ENCODE peak calls at places on chromosomes 2 and 18, in seven cellular contexts. Z is GM23248, G is hepatocyte, H is HepG2, Q is aorta, W is AG04450, M is OCI-LY7. E is an unnamed sample. For H3K9me3, the result is how much of the 10 kb centered on the place peaks cover.

GRCh38 chr2:25335204-25335603 is 6.5 kb downstream of the DNMT3A start:
- DNase-seq in Z (no peak), G (no peak), H (no peak), Q (no peak), W (no peak), M (no peak), E (no peak)

GRCh38 chr2:127155901-127156300 is 48.9 kb upstream of the BIN1 start:
- DNase-seq in Z (peak), G (no peak), H (no peak), Q (no peak), W (no peak), M (no peak), E (peak)

GRCh38 chr2:78351208-78351607 is 674.3 kb upstream of the REG3G start:
- DNase-seq in Z (peak), G (peak), H (no peak), Q (no peak), W (no peak), M (peak), E (no peak)

GRCh38 chr2:240374085-240374907 is 61.2 kb upstream of the GPC1 start:
- DNase-seq in Z (peak), G (peak), H (peak), Q (peak), W (peak), M (no peak), E (peak)

GRCh38 chr18:24443870-24444269 is 16.6 kb upstream of the HRH4 start:
- DNase-seq in Z (no peak), G (no peak), H (no peak), Q (no peak), W (no peak), M (no peak), E (no peak)

GRCh38 chr2:200158586-200159365 is 147.7 kb upstream of the SPATS2L start:
- DNase-seq in Z (no peak), G (no peak), H (no peak), Q (no peak), W (no peak), M (no peak), E (no peak)

GRCh38 chr2:75605770-75606535 is 40.6 kb upstream of the MRPL19 start:
- DNase-seq in Z (peak), G (peak), H (peak), Q (no peak), W (peak), M (no peak), E (no peak)

GRCh38 chr18:52339891-52340371 is at the start of gene DCC:
- DNase-seq in Z (peak), G (peak), H (peak), Q (no peak), W (peak), M (no peak), E (no peak)

GRCh38 chr2:43737097-43737854 is 36.6 kb upstream of the DYNC2LI1 start:
- DNase-seq in Z (peak), G (peak), H (no peak), Q (peak), W (peak), M (no peak), E (peak)

GRCh38 chr18:22703883-22704626 is 229.1 kb upstream of the RBBP8 start:
- DNase-seq in Z (peak), G (peak), H (peak), Q (no peak), W (no peak), M (peak), E (no peak)

GRCh38 chr2:97950329-97951154 is 45.2 kb downstream of the TMEM131 start:
- DNase-seq in Z (peak), G (peak), H (no peak), Q (no peak), W (peak), M (no peak), E (no peak)

GRCh38 chr2:159557437-159558034 is 58.8 kb downstream of the BAZ2B start:
- DNase-seq in Z (peak), G (peak), H (peak), Q (no peak), W (no peak), M (peak), E (no peak)

GRCh38 chr2:170141865-170142264 is 36.1 kb upstream of the MYO3B start:
- DNase-seq in Z (no peak), G (no peak), H (no peak), Q (peak), W (no peak), M (no peak), E (no peak)

GRCh38 chr18:41871229-41872000 is 83.6 kb upstream of the PIK3C3 start:
- DNase-seq in Z (peak), G (no peak), H (no peak), Q (no peak), W (no peak), M (no peak), E (no peak)

GRCh38 chr2:144849612-144850011 is 329.7 kb upstream of the ZEB2 start:
- DNase-seq in Z (no peak), G (peak), H (no peak), Q (no peak), W (no peak), M (no peak), E (no peak)

GRCh38 chr18:57910817-57911216 is 107.7 kb upstream of the ATP8B1 start:
- DNase-seq in Z (no peak), G (no peak), H (no peak), Q (no peak), W (no peak), M (peak), E (no peak)

GRCh38 chr2:177275041-177275440 is 10.5 kb upstream of the NFE2L2 start:
- DNase-seq in Z (peak), G (no peak), H (no peak), Q (no peak), W (peak), M (no peak), E (no peak)

GRCh38 chr2:225002656-225003045 is 39.6 kb downstream of the DOCK10 start:
- DNase-seq in Z (no peak), G (no peak), H (no peak), Q (no peak), W (no peak), M (peak), E (no peak)

GRCh38 chr2:2638516-2638915 is 307.4 kb upstream of the MYT1L start:
- DNase-seq in Z (no peak), G (no peak), H (no peak), Q (no peak), W (no peak), M (no peak), E (no peak)

GRCh38 chr2:182522428-182522896 is 95.6 kb upstream of the PDE1A start:
- DNase-seq in Z (peak), G (no peak), H (no peak), Q (no peak), W (no peak), M (no peak), E (no peak)

GRCh38 chr2:224569654-224570053 is 15.5 kb downstream of the CUL3 start:
- DNase-seq in Z (peak), G (no peak), H (no peak), Q (no peak), W (no peak), M (no peak), E (no peak)

GRCh38 chr2:64978514-64979268 is 10.5 kb upstream of the SLC1A4 start:
- DNase-seq in Z (peak), G (no peak), H (no peak), Q (no peak), W (no peak), M (peak), E (no peak)

GRCh38 chr2:106193491-106193976 is 567 bp downstream of the UXS1 start:
- DNase-seq in Z (peak), G (peak), H (peak), Q (peak), W (no peak), M (peak), E (peak)

GRCh38 chr2:71528749-71529148 is 75.4 kb downstream of the DYSF start:
- DNase-seq in Z (no peak), G (no peak), H (no peak), Q (peak), W (no peak), M (no peak), E (no peak)

GRCh38 chr18:26540041-26540628 is 8.2 kb downstream of the KCTD1 start:
- DNase-seq in Z (peak), G (no peak), H (no peak), Q (no peak), W (no peak), M (no peak), E (no peak)

GRCh38 chr2:102278720-102279390 is 32.5 kb upstream of the IL1RL1 start:
- DNase-seq in Z (peak), G (no peak), H (no peak), Q (no peak), W (no peak), M (no peak), E (peak)

GRCh38 chr18:55588001-55588875 is at the start of gene TCF4:
- DNase-seq in Z (peak), G (peak), H (no peak), Q (peak), W (no peak), M (peak), E (peak)

GRCh38 chr2:27370816-27371620 is 602 bp downstream of the SNX17 start:
- DNase-seq in Z (peak), G (peak), H (no peak), Q (no peak), W (no peak), M (peak), E (peak)

GRCh38 chr2:96817882-96818281 is 1.8 kb downstream of the CNNM3 start:
- DNase-seq in Z (no peak), G (no peak), H (no peak), Q (no peak), W (no peak), M (no peak), E (no peak)

GRCh38 chr2:20781656-20782265 is 41.1 kb downstream of the LDAH start:
- DNase-seq in Z (peak), G (peak), H (peak), Q (no peak), W (no peak), M (peak), E (no peak)

GRCh38 chr2:72137498-72138010 is 10.1 kb downstream of the CYP26B1 start:
- DNase-seq in Z (peak), G (peak), H (peak), Q (peak), W (no peak), M (peak), E (peak)

GRCh38 chr2:6421094-6421493 is 444.6 kb downstream of the CMPK2 start:
- DNase-seq in Z (no peak), G (no peak), H (no peak), Q (no peak), W (no peak), M (no peak), E (no peak)

GRCh38 chr2:44745922-44746321 is 195.6 kb upstream of the SIX3 start:
- DNase-seq in Z (no peak), G (no peak), H (no peak), Q (no peak), W (no peak), M (no peak), E (no peak)

GRCh38 chr2:158391876-158392275 is 64.7 kb downstream of the CCDC148 start:
- DNase-seq in Z (peak), G (no peak), H (peak), Q (no peak), W (no peak), M (no peak), E (no peak)

GRCh38 chr18:73669299-73669698 is 478.3 kb downstream of the FBXO15 start:
- DNase-seq in Z (no peak), G (no peak), H (no peak), Q (no peak), W (peak), M (no peak), E (no peak)

GRCh38 chr2:95004287-95004686 is 21.2 kb upstream of the MAL start:
- DNase-seq in Z (no peak), G (no peak), H (no peak), Q (no peak), W (no peak), M (no peak), E (no peak)
- H3K9me3 ChIP-seq in Z (under half), G (under half), H (under half), Q (under half), W (under half), M (under half), E (under half)

DNA sequence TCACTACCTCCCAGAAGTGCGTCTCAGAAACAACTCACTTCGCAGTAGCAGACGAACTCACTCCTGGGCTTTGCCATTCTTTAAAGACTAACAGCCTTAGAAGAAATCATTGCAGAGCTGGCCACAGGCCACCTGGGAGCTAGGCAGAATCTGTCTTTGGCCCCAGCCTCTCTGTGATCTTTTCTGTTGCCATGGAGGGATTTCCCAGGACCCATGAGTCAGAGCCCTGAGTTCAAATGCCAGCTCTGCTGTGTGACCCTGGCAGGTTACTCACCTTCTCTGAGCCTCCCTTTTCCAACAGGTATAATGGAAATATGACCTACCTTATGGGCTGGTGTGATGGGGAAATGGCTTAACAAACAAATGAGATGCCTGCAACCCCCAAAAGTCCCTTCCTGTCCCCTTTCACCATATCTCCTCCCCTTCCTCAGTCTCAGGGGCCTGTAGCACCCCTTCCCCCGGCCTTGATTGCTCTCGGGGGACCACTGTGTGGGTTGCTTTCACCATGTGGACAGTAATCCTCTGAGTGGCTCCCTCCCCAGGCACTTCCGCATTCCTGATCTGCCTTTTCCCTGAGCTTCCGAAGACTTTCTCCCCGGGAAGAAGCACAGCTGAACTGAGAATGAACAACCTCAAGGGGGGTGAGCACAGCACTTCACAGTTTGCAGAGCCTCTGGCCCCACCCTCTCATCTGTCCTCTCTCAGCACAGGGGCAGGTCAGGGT is 34.0 kb upstream of the SLC66A3 start:
- DNase-seq in Z (peak), G (no peak), H (no peak), Q (no peak), W (no peak), M (no peak), E (no peak)
- H3K4me3 ChIP-seq in Z (no peak), G (no peak), H (no peak), Q (no peak), W (no peak), M (no peak), E (no peak)

GRCh38 chr2:237664151-237664550 is 36.8 kb downstream of the LRRFIP1 start:
- DNase-seq in Z (no peak), G (no peak), H (no peak), Q (no peak), W (no peak), M (no peak), E (no peak)

GRCh38 chr2:237660381-237660900 is 33.1 kb downstream of the LRRFIP1 start:
- DNase-seq in Z (no peak), G (no peak), H (no peak), Q (no peak), W (no peak), M (no peak), E (no peak)

GRCh38 chr2:237661799-237662328 is 34.5 kb downstream of the LRRFIP1 start:
- DNase-seq in Z (no peak), G (no peak), H (no peak), Q (no peak), W (no peak), M (peak), E (no peak)

GRCh38 chr2:237663517-237663916 is 36.1 kb downstream of the LRRFIP1 start:
- DNase-seq in Z (no peak), G (no peak), H (no peak), Q (no peak), W (no peak), M (no peak), E (no peak)

DNA sequence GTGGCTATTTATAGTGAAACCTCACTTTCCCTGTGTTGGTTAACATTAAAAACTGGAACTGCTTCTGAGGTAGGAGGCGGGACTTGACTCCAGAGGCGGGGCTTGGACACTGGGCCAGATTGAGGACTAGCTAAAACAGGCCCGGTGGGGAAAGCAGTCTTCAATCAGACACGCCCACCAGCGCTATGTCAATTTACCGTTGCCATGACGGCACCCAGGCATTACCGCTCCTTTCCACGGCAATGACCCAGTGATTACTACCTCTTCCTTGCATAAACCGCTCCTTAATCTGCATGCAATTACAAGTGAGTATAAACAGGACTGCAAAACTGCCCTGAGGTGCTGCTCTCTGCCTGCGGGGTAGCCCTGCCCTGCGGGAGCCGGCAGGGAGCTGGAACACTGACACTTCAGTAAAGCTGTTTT is 35.3 kb downstream of the LRRFIP1 start:
- DNase-seq in Z (peak), G (peak), H (peak), Q (peak), W (peak), M (peak), E (peak)
- H3K27ac ChIP-seq in Z (peak), G (peak), H (no peak), Q (peak), W (peak), M (peak), E (peak)

GRCh38 chr2:515728-516127 is 161.5 kb downstream of the TMEM18 start:
- DNase-seq in Z (no peak), G (no peak), H (no peak), Q (no peak), W (no peak), M (no peak), E (no peak)
- H3K9me3 ChIP-seq in Z (under half), G (under half), H (under half), Q (under half), W (under half), M (under half), E (under half)

GRCh38 chr2:150484006-150484405 is 3.5 kb downstream of the RND3 start:
- DNase-seq in Z (peak), G (no peak), H (no peak), Q (no peak), W (no peak), M (no peak), E (no peak)

GRCh38 chr2:150485871-150486538 is 1.5 kb downstream of the RND3 start:
- DNase-seq in Z (peak), G (peak), H (no peak), Q (peak), W (no peak), M (no peak), E (peak)

GRCh38 chr2:150483532-150483931 is 3.9 kb downstream of the RND3 start:
- DNase-seq in Z (no peak), G (no peak), H (no peak), Q (no peak), W (no peak), M (no peak), E (no peak)

GRCh38 chr2:150485114-150485870 is 2.2 kb downstream of the RND3 start:
- DNase-seq in Z (peak), G (peak), H (peak), Q (peak), W (no peak), M (no peak), E (peak)

GRCh38 chr2:150484461-150484931 is 3.0 kb downstream of the RND3 start:
- DNase-seq in Z (peak), G (no peak), H (no peak), Q (no peak), W (no peak), M (no peak), E (no peak)
- H3K4me3 ChIP-seq in Z (peak), G (peak), H (no peak), Q (peak), W (peak), M (no peak), E (peak)

DNA sequence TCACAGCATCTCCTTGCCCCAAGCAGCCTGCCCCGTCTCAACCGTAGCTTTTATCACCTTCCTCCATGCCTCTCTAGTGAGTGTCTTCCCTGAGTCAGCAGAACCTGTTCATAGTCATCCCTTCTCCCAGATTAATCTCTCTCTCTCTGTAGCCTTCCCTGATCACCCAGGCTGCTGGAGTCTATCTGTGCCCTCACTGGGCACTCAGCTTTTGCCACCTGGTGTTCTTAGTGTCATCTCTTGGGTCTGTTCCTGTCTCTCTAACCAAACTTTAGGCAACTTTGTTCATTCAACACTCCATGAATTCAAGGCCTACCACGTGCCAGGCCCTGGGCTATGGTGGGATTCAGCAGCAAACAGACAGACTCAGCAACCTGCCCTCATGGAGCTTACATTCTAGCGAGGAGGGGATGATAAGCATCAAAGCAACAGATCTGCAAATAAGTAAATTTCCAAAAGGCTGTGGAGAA is 159.1 kb downstream of the SMAD7 start:
- DNase-seq in Z (peak), G (no peak), H (no peak), Q (no peak), W (no peak), M (no peak), E (no peak)
- H3K27ac ChIP-seq in Z (no peak), G (no peak), H (no peak), Q (no peak), W (no peak), M (no peak), E (peak)

GRCh38 chr2:95143838-95144237 is 15.8 kb downstream of the ZNF514 start:
- DNase-seq in Z (no peak), G (no peak), H (no peak), Q (no peak), W (no peak), M (no peak), E (no peak)

DNA sequence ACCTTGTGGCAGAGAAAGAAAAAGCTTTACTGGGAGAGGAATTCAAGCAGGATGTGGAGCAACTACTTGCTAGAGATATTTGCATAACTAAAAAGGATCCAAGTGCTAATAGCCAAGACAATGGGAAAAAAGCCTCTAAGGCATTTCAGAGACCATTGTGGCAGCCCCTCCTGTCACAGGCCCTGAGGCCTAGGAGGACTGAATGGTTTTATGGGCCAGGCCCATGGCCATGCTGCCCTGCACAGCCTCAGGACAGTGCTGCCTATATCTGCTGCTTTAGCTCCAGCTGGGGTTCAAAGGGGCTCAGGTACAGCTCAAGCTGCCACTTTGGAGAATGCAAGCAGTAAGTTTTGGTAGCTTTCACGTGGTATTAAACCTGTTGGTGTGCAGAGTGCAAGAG is 17.1 kb upstream of the MRPS5 start:
- DNase-seq in Z (no peak), G (no peak), H (no peak), Q (no peak), W (no peak), M (no peak), E (no peak)
- H3K9me3 ChIP-seq in Z (under half), G (under half), H (half or more), Q (under half), W (under half), M (under half), E (half or more)

DNA sequence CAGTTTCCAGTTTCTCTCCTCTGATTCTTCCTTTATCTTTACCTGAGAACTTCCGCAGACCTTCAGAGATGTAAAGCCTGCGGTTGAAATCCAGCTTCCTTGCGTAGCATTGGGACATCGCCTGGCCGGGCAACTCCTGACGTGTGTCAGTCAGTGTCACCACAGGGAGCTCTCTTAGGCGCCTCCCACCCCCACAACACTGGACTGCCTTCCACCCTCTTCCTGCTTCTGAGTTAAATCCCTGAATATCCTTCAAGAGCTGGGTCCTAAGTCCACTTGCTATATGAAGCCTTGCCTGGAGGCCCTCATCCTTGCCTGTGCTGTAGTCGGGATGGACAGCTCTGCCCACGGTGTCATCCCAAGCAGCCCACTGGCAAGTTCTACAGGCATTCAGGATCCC is 179.4 kb downstream of the SEPTIN10 start:
- DNase-seq in Z (no peak), G (peak), H (no peak), Q (no peak), W (no peak), M (no peak), E (no peak)
- H3K4me3 ChIP-seq in Z (no peak), G (no peak), H (no peak), Q (no peak), W (no peak), M (no peak), E (no peak)